ENCODE peak calls at places on chromosomes 12 and 14, in four cellular contexts. J is fibroblast of lung; L is CD8-positive, alpha-beta T cell; F is AG10803. T is an unnamed sample.

GRCh38 chr12:123387508-123388217 is 3.7 kb downstream of the KMT5A start:
- DNase-seq in F (no peak), J (no peak), L (no peak), T (no peak)

GRCh38 chr12:53725824-53726223 is 1.4 kb downstream of the CALCOCO1 start:
- DNase-seq in L (no peak), F (peak), J (no peak), T (no peak)

GRCh38 chr14:71181215-71182003 is 274.1 kb downstream of the PCNX1 start:
- DNase-seq in F (peak), L (no peak), J (no peak), T (no peak)

GRCh38 chr12:131066207-131066885 is 112.6 kb downstream of the ADGRD1 start:
- DNase-seq in F (no peak), L (no peak), J (no peak), T (peak)

GRCh38 chr14:40213701-40214100 is 781.5 kb upstream of the FBXO33 start:
- DNase-seq in L (no peak), F (no peak), J (no peak), T (no peak)

GRCh38 chr12:21607701-21608100 is 3.1 kb upstream of the GYS2 start:
- DNase-seq in F (peak), J (peak), L (no peak), T (no peak)

GRCh38 chr12:124665516-124665915 is 98.1 kb upstream of the NCOR2 start:
- DNase-seq in F (peak), L (no peak), J (no peak), T (no peak)

GRCh38 chr14:63436286-63437098 is 106.7 kb downstream of the PPP2R5E start:
- DNase-seq in J (no peak), L (no peak), F (no peak), T (no peak)

GRCh38 chr12:68451261-68452091 is 119.3 kb upstream of the MDM1 start:
- DNase-seq in L (peak), J (peak), F (peak), T (peak)

GRCh38 chr12:115937345-115937744 is 340.1 kb downstream of the MED13L start:
- DNase-seq in F (no peak), L (no peak), J (no peak), T (no peak)

GRCh38 chr14:24734917-24735500 is 101.0 kb upstream of the GZMB start:
- DNase-seq in J (peak), L (peak), F (peak), T (no peak)

GRCh38 chr12:13250416-13250815 is 53.9 kb downstream of the EMP1 start:
- DNase-seq in F (peak), J (no peak), L (no peak), T (no peak)

DNA sequence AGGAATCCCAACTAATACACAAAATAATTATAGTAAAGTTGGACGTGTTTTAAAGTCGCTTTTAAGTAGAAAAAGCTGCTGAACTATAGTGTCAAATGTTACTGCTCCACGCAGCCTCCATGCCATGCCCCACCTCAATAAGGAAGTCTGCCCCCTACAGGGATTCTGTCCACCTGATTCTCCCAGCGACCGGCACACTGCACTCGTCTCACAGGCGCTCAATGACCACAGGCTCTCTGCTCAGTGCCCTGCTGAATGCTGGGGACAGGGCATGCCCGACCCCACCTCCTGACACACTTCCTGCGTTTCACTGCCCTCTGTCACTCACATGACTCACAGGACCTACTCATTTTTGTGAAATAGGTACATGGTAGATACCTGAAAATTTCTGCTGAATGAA is 48.9 kb downstream of the BDKRB1 start:
- DNase-seq in L (no peak), F (no peak), J (no peak), T (no peak)
- TF ChIP-seq CTCF in L (no peak), F (peak), J (no peak), T (no peak)

DNA sequence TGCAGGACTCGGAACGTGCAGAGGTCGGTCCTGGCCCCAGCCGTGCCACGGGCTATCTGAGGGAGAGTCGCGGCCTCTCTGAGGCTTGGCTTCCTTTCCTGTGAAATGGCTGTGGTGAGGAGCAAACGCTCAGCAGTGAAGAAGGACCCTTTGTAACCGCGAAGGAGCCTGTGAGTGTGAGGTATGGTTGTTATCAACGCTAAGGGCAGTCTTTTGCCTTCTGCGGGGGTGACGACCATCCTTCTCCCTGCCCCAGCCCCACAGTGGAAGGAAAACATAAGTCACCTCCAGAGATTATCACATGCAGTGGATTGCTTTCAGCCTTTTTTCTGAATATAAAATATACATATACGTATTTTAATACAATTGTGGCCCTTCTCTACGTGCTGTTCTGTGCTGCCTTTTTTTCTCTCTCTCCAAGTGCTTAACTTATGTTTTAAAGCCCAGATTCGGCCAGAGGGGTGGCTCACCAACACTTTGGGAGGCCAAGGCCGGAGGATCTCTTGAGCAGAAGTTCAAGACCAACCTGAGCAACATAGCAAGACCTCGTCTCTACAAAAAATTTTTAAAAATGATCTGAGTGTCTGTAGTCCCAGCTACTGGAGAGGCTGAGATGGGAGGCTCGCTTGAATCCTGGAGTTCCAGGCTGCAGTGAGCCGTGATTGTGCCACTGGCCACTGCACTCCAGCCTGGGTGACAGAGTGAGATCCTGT is 17.4 kb downstream of the TAMALIN start:
- DNase-seq in F (no peak), J (no peak), L (no peak), T (no peak)
- TF ChIP-seq CTCF in F (no peak), J (no peak), L (peak), T (peak)

DNA sequence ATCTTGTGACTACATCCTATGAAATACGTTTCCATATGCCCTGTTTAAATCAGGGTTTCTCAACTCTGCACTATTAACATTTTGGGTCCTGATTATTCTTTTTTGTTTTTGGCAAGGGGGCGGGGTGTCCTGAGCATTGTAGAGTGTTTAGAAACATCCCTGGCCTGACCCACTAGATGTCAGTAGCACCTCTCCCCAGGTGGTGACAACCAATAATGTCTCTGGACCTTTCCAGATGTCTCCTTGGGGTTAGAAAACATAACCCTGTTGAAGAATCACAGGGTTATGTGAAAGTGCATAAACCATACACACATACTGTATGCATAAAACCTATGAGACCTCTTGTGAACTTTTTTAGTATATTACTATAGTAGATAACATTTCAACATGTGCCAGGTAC is 1.4 kb downstream of the ACAD10 start:
- DNase-seq in F (no peak), L (no peak), J (no peak), T (no peak)
- TF ChIP-seq CTCF in F (no peak), L (no peak), J (no peak), T (no peak)

GRCh38 chr14:45940318-45940717 is 687.3 kb upstream of the MIS18BP1 start:
- DNase-seq in J (no peak), L (no peak), F (no peak), T (no peak)
- TF ChIP-seq CTCF in J (no peak), L (no peak), F (no peak), T (no peak)

GRCh38 chr14:32246751-32247150 is 43.7 kb upstream of the RNU6-8 start:
- DNase-seq in J (no peak), F (no peak), L (no peak), T (no peak)

GRCh38 chr14:32249780-32250179 is 46.7 kb upstream of the RNU6-8 start:
- DNase-seq in F (no peak), J (no peak), L (no peak), T (no peak)

DNA sequence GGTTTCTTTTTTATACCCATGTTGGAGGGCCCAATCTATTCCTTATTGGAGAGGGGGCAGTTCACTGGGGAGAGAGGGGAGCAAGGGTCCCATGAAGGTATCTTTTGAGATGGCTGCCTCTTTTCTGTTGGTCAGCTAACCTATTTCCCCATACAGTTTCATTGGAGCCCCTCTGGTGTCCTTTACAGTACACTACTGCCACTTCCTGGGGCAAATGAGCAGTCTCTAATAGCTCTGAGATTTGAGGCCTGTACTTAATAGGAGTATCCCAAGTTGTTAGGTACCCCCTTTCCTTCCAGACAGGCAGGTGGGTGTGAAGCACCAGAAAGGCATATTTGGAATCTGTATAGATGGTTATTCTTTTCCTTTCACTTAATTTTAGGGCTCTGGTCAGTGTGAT is 41.3 kb upstream of the RNU6-8 start:
- DNase-seq in J (peak), F (peak), L (no peak), T (no peak)
- TF ChIP-seq CTCF in J (peak), F (peak), L (no peak), T (no peak)

GRCh38 chr14:93219103-93219726 is 12.2 kb downstream of the UBR7 start:
- DNase-seq in L (peak), F (peak), J (peak), T (no peak)
- TF ChIP-seq CTCF in L (peak), F (peak), J (peak), T (no peak)

GRCh38 chr12:321606-322326 is 59.1 kb upstream of the SLC6A13 start:
- DNase-seq in L (no peak), F (peak), J (peak), T (no peak)
- TF ChIP-seq CTCF in L (no peak), F (peak), J (no peak), T (no peak)

DNA sequence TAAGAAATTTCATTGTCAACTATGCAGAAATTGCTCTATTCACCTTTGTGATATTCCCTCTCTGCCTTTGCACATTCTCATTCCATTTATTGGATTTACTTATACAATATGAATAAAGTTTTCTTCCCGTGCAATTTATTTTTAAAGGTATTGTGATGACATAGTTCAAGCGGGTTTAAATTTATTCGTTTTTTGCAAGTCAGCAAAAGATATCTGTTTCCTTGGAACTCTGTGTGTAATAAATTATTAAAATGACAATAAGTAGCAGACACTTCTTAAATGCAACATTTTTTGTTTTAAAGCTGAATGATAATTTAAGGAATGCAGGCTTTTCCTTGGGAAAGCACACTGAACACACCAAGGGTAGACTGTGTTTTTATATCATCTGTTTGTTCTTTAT is 143.1 kb downstream of the SLC41A2 start:
- DNase-seq in J (no peak), F (no peak), L (no peak), T (no peak)
- TF ChIP-seq CTCF in J (no peak), F (no peak), L (no peak), T (no peak)

DNA sequence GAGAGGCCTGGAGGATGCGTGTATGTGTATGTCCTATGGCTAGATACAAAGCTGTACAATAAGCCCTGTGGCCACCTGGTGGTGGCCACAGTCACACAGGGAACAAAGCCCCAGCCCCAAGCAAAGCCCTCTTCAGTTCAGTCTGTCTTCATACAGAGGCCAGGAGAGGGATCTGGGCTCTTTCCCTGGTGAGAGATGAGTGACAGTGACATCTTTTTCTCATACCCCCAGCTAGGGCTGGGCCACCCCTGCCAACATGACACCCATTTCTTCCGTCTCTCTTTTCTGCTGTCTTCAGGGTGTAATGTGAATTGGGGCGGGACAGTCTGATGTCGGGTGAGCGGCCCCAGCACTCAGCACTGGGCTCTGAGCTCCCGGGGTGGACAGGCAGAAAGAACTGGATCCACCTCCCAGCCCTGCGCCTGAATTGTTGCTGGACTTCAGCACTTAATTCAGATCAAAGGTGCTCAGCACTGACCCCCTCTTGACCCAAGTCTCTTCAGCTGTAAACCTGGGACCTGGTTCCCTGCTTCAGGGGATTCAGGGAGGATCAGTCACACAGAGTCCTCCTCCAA is 59.8 kb downstream of the SERPINA3 start:
- DNase-seq in L (no peak), J (no peak), F (no peak), T (no peak)
- TF ChIP-seq CTCF in L (no peak), J (peak), F (no peak), T (no peak)

DNA sequence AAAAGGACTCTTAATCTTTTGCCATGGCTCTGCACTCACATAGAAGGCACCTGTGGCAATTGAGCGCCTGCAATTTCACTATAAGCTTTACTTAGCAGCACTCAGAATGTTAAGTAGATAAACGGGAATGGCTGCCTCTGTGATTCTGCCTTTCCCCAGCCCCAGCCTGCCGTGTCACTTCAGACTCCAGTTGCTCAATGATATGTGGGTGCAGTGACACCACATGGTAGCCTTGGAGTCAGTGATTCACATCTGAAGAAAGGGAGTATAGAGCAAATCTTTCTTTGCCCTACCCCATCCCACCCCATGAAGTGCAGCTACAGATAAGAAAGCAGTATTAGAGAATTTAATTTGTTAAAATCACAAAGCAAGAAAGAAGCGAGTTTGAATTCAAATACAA is 96.1 kb downstream of the ZFC3H1 start:
- DNase-seq in L (no peak), J (no peak), F (no peak), T (no peak)
- TF ChIP-seq CTCF in L (no peak), J (no peak), F (no peak), T (no peak)